ENCODE peak calls at places on chromosome 14, in six cellular contexts. M is ELR, G is EH, O is HFF-Myc, C is naive B cell, B is heart right ventricle. L is an unnamed sample.

GRCh38 chr14:69880051-69880487 is 853 bp downstream of the SMOC1 start:
- DNase-seq in M (no peak), G (no peak), O (no peak), C (no peak), B (no peak), L (no peak)

GRCh38 chr14:105536691-105537579 is 10.6 kb downstream of the TMEM121 start:
- DNase-seq in M (no peak), G (no peak), O (no peak), C (no peak), B (no peak), L (no peak)

GRCh38 chr14:32224731-32225377 is 21.8 kb upstream of the RNU6-8 start:
- DNase-seq in M (peak), G (peak), O (peak), C (no peak), B (peak), L (no peak)

GRCh38 chr14:67444395-67444794 is 32.4 kb upstream of the PLEK2 start:
- DNase-seq in M (peak), G (no peak), O (no peak), C (no peak), B (no peak), L (no peak)

GRCh38 chr14:71590131-71590530 is 342.1 kb upstream of the RGS6 start:
- DNase-seq in M (no peak), G (no peak), O (no peak), C (no peak), B (no peak), L (no peak)

GRCh38 chr14:104938436-104938835 is 13.8 kb downstream of the PLD4 start:
- DNase-seq in M (no peak), G (no peak), O (no peak), C (no peak), B (no peak), L (no peak)

GRCh38 chr14:24915958-24916595 is 133.9 kb downstream of the STXBP6 start:
- DNase-seq in M (peak), G (peak), O (no peak), C (no peak), B (no peak), L (no peak)

GRCh38 chr14:65866906-65867305 is 454.4 kb downstream of the FUT8 start:
- DNase-seq in M (no peak), G (no peak), O (no peak), C (no peak), B (no peak), L (no peak)

GRCh38 chr14:73753887-73754880 is 40.0 kb upstream of the PNMA1 start:
- DNase-seq in M (peak), G (peak), O (no peak), C (peak), B (no peak), L (no peak)

GRCh38 chr14:74505831-74506230 is 12.3 kb downstream of the ISCA2 start:
- DNase-seq in M (no peak), G (no peak), O (no peak), C (no peak), B (no peak), L (no peak)

GRCh38 chr14:63039800-63040380 is 5.4 kb downstream of the KCNH5 start:
- DNase-seq in M (peak), G (peak), O (no peak), C (no peak), B (no peak), L (no peak)

GRCh38 chr14:37230551-37231194 is 32.9 kb downstream of the MIPOL1 start:
- DNase-seq in M (peak), G (peak), O (peak), C (no peak), B (no peak), L (peak)

GRCh38 chr14:55577229-55577628 is 2.8 kb upstream of the KTN1 start:
- DNase-seq in M (peak), G (peak), O (no peak), C (no peak), B (no peak), L (no peak)

GRCh38 chr14:69023035-69023434 is 43.9 kb upstream of the ACTN1 start:
- DNase-seq in M (no peak), G (no peak), O (no peak), C (no peak), B (no peak), L (no peak)

GRCh38 chr14:104372390-104373054 is 207.0 kb upstream of the C14orf180 start:
- DNase-seq in M (no peak), G (no peak), O (no peak), C (no peak), B (peak), L (no peak)

GRCh38 chr14:91873476-91874265 is 6.3 kb upstream of the TC2N start:
- DNase-seq in M (no peak), G (no peak), O (no peak), C (peak), B (no peak), L (no peak)

GRCh38 chr14:23357261-23357660 is 4.6 kb upstream of the SLC22A17 start:
- DNase-seq in M (no peak), G (no peak), O (no peak), C (no peak), B (no peak), L (no peak)

GRCh38 chr14:81447018-81447770 is 47.1 kb upstream of the STON2 start:
- DNase-seq in M (no peak), G (no peak), O (no peak), C (no peak), B (no peak), L (no peak)

GRCh38 chr14:91078095-91078737 is 17.8 kb upstream of the RPS6KA5 start:
- DNase-seq in M (no peak), G (no peak), O (no peak), C (no peak), B (no peak), L (no peak)

GRCh38 chr14:99408286-99408970 is 72.2 kb downstream of the SETD3 start:
- DNase-seq in M (no peak), G (no peak), O (no peak), C (no peak), B (no peak), L (no peak)

GRCh38 chr14:87111741-87112140 is 881.2 kb downstream of the GALC start:
- DNase-seq in M (no peak), G (no peak), O (no peak), C (no peak), B (no peak), L (no peak)

GRCh38 chr14:51167587-51168219 is 72.3 kb upstream of the TMX1 start:
- DNase-seq in M (no peak), G (peak), O (no peak), C (no peak), B (no peak), L (no peak)

GRCh38 chr14:69612759-69613145 is 1.4 kb downstream of the SUSD6 start:
- DNase-seq in M (peak), G (no peak), O (no peak), C (no peak), B (no peak), L (no peak)

GRCh38 chr14:50342211-50343080 is 30.3 kb downstream of the DMAC2L start:
- DNase-seq in M (peak), G (peak), O (no peak), C (peak), B (peak), L (peak)

GRCh38 chr14:105087963-105088811 is 23.0 kb upstream of the GPR132 start:
- DNase-seq in M (peak), G (peak), O (no peak), C (no peak), B (peak), L (no peak)

GRCh38 chr14:104768437-104769323 is 15.7 kb downstream of the SIVA1 start:
- DNase-seq in M (peak), G (peak), O (peak), C (peak), B (peak), L (peak)